ENCODE peak calls at places on chromosomes 5 and 9, in eight cellular contexts. D is B cell, M is lung, E is coronary artery, S is H1, H is HepG2, N is IMR-90, C is RWPE1. U is an unnamed sample.

GRCh38 chr9:136326061-136326776 is 1.1 kb upstream of the GPSM1 start:
- DNase-seq in C (no peak), M (no peak), N (peak), E (no peak), S (no peak), D (no peak), H (no peak), U (no peak)

GRCh38 chr5:139488269-139488668 is 5.7 kb upstream of the STING1 start:
- DNase-seq in M (no peak), H (no peak), N (no peak), D (no peak), S (no peak), E (no peak), C (no peak), U (no peak)

GRCh38 chr9:123556464-123557435 is 200.8 kb downstream of the CRB2 start:
- DNase-seq in D (no peak), N (peak), E (no peak), M (no peak), C (no peak), S (no peak), H (no peak), U (no peak)

GRCh38 chr5:78907255-78907886 is 77.7 kb downstream of the ARSB start:
- DNase-seq in D (peak), M (no peak), N (peak), C (no peak), E (no peak), S (no peak), H (no peak), U (peak)

GRCh38 chr5:179731791-179732411 is 721 bp upstream of the MAML1 start:
- DNase-seq in S (no peak), N (peak), D (peak), M (peak), H (peak), C (peak), E (peak), U (peak)

GRCh38 chr5:61401726-61402125 is 69.7 kb downstream of the ZSWIM6 start:
- DNase-seq in H (no peak), D (no peak), N (peak), E (no peak), C (peak), S (no peak), M (no peak), U (no peak)

GRCh38 chr9:134620751-134621557 is 20.6 kb upstream of the COL5A1 start:
- DNase-seq in E (peak), N (no peak), M (no peak), D (no peak), C (no peak), S (no peak), H (no peak), U (no peak)

GRCh38 chr5:81899123-81899522 is 72.7 kb upstream of the ATG10 start:
- DNase-seq in H (no peak), E (no peak), D (no peak), C (no peak), M (no peak), N (no peak), S (no peak), U (no peak)

GRCh38 chr5:111680737-111681413 is 76.1 kb downstream of the NREP start:
- DNase-seq in E (no peak), N (peak), S (no peak), H (peak), C (peak), M (peak), D (no peak), U (no peak)

GRCh38 chr9:35732185-35733108 is at the start of the genes CREB3 and TLN1:
- DNase-seq in S (peak), H (peak), M (peak), D (peak), E (peak), C (peak), N (peak), U (peak)

GRCh38 chr9:136300866-136301265 is 3.0 kb downstream of the CCDC187 start:
- DNase-seq in C (no peak), N (no peak), H (no peak), E (no peak), S (no peak), D (no peak), M (no peak), U (no peak)

GRCh38 chr5:139787568-139788293 is 7.9 kb upstream of the PSD2 start:
- DNase-seq in C (peak), E (peak), M (peak), S (no peak), N (peak), H (peak), D (peak), U (peak)

GRCh38 chr9:126500600-126501382 is 112.9 kb upstream of the LMX1B start:
- DNase-seq in C (peak), S (peak), H (peak), E (no peak), M (peak), D (peak), N (peak), U (peak)

GRCh38 chr9:84620338-84620737 is 49.2 kb upstream of the NTRK2 start:
- DNase-seq in N (no peak), E (no peak), C (no peak), D (no peak), M (no peak), S (no peak), H (no peak), U (no peak)

GRCh38 chr5:129652353-129653138 is 95.3 kb upstream of the MINAR2 start:
- DNase-seq in H (no peak), N (no peak), E (no peak), S (no peak), C (peak), M (no peak), D (no peak), U (no peak)

GRCh38 chr5:99771296-99771695 is 763.9 kb upstream of the FAM174A start:
- DNase-seq in H (no peak), C (no peak), D (no peak), S (no peak), N (no peak), M (no peak), E (no peak), U (no peak)

GRCh38 chr5:151448038-151448985 is 909 bp downstream of the SLC36A1 start:
- DNase-seq in N (no peak), D (peak), E (no peak), H (peak), S (peak), C (peak), M (no peak), U (peak)

GRCh38 chr9:135926402-135927194 is 19.3 kb upstream of the CAMSAP1 start:
- DNase-seq in H (no peak), N (peak), C (peak), S (no peak), M (peak), E (peak), D (no peak), U (peak)

GRCh38 chr9:101026824-101027223 is 1.7 kb upstream of the PLPPR1 start:
- DNase-seq in M (no peak), N (no peak), H (peak), S (no peak), E (no peak), C (no peak), D (no peak), U (no peak)

GRCh38 chr9:4923580-4924544 is 61.2 kb upstream of the JAK2 start:
- DNase-seq in M (no peak), H (peak), E (no peak), C (peak), N (peak), S (no peak), D (peak), U (peak)

DNA sequence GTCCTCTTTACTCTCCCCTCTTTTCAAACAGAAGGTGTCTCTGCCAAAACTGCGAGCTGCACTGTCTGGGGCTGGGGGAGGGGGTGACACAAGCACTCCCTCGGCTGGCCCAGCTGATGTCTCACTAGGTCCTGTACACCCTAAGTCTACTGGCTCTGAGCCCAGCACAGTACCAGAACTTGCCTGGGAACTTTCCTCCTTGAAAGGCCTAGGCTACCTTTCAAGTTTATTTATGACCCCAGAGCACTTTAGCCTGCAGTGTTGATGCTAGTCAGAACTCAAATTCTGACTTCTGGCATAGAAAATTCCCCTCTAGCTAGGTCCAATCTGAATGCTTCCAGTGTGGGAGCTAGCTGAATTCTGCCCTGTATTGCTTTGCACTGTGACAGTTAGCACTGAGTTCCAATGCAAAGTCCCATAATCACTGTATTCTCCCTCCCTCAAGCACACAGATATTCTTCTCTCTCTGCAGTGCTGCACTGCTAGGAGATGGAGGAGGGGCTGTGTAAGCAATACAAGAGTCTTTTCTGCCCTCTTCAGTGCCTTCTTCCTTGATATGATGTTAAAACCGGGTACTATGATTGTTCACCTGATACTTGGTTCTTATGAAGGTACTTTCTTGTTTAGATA is 10.5 kb downstream of the LURAP1L start:
- DNase-seq in N (peak), M (peak), S (no peak), D (no peak), H (no peak), C (no peak), E (peak), U (no peak)
- TF ChIP-seq CTCF in N (no peak), M (no peak), S (no peak), D (no peak), H (no peak), C (no peak), E (no peak), U (no peak)

GRCh38 chr5:76402880-76403712 is at the start of gene IQGAP2:
- DNase-seq in M (peak), S (no peak), E (no peak), H (peak), D (peak), N (peak), C (peak), U (peak)
- TF ChIP-seq CTCF in M (peak), S (peak), E (peak), H (peak), D (peak), N (peak), C (peak), U (peak)

GRCh38 chr5:170552486-170553122 is 48.8 kb downstream of the KCNIP1 start:
- DNase-seq in H (no peak), M (no peak), S (peak), N (peak), E (peak), C (no peak), D (no peak), U (no peak)
- TF ChIP-seq CTCF in H (no peak), M (no peak), S (peak), N (no peak), E (no peak), C (no peak), D (no peak), U (no peak)

DNA sequence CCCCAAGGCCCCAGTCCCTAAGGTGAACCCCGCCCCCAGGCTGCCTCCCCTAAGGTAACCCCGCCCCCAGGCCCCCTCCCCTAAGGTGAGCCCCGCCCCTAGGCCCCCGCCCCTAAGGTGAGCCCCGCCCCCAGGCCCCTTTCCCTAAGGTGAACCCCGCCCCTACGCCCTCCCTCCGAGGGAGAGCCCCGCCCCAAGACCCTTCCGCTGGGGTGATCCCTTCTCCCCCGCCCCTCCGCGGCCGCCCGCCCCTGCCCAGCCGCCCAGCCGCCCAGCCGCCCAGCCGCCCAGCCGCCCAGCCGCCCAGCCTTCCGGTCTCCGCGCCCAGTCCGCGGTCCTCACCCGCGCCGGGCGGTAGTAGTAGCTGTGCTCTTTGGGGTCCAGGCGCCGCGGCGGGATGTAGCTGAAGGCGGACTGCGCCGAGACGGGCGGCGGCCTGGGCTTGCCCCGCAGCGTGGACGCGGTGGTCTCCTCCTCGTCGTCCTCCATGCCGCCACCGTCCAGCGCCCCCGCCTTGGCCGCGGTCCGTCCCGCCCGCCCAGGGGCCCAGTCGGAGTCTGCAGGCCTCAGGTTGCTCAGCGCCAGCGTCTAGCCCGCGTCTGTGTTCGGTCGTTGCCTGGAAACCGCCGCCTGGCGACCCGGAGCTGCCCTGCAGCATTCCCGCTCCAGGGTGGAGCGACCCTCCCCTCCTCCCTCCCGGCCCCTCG is at the start of gene CFAP90:
- DNase-seq in C (no peak), S (no peak), D (peak), N (peak), E (no peak), M (no peak), H (peak), U (peak)
- TF ChIP-seq CTCF in C (no peak), S (peak), D (no peak), N (peak), E (no peak), M (no peak), H (peak), U (no peak)

DNA sequence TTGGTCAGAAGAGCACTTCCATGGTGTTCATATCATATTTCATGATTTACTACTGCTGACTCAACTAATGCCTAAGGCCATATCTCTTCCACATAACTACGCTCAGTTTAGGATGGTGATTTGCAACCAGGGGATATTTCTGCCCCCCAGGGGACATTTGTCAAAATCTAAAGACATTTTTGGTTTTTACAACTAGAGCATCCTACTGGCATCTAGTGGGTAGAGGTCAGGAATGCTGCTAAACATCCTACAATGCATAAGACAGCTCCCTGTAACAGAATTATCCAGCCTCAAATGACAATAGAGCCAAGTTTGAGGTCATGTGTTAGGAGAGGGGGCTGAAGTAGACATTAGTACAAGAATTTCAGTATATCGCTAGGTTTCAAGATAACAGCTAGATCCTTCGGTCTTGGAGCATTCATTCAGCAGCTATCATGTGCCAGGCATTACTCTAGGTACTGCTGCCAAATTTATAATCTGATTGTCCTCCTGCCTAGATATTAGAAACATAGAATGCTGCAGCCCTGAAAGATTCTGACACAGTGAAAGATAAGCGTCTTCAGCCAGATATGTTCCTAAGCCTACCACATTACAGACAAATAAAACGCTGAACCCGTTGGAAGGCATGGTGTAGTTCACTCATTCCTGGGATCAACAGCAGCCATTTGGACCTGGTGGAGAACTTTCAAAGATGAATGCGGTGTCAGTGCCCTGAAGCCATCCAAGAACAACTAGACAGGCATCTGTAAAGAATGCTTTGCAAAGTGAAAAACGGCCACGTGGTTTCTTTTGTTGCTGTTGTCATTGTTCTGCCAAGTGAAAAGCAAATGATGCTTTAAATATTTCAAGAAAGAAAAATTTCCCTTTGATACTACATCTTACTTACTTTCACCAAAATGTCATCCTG is 55.5 kb upstream of the FST start:
- DNase-seq in M (no peak), H (no peak), D (no peak), C (peak), N (no peak), S (no peak), E (no peak), U (no peak)
- TF ChIP-seq CTCF in M (no peak), H (no peak), D (no peak), C (no peak), N (no peak), S (no peak), E (no peak), U (no peak)

GRCh38 chr9:34377402-34377741 is 674 bp upstream of the MYORG start:
- DNase-seq in C (peak), S (no peak), N (no peak), H (no peak), D (no peak), M (peak), E (no peak), U (peak)

GRCh38 chr9:34374905-34375552 is 1.7 kb downstream of the MYORG start:
- DNase-seq in M (no peak), N (no peak), S (no peak), D (no peak), C (no peak), H (peak), E (peak), U (no peak)

GRCh38 chr9:34376596-34377401 is at the start of gene MYORG:
- DNase-seq in N (peak), H (peak), M (peak), C (peak), D (peak), S (peak), E (peak), U (peak)

GRCh38 chr9:34374339-34374738 is 2.4 kb downstream of the MYORG start:
- DNase-seq in C (no peak), M (no peak), H (no peak), E (no peak), D (no peak), S (no peak), N (no peak), U (no peak)

GRCh38 chr9:34375901-34376595 is 650 bp downstream of the MYORG start:
- DNase-seq in H (peak), E (peak), S (no peak), M (peak), C (peak), D (peak), N (no peak), U (peak)
- TF ChIP-seq CTCF in H (peak), E (no peak), S (peak), M (no peak), C (peak), D (peak), N (no peak), U (no peak)

DNA sequence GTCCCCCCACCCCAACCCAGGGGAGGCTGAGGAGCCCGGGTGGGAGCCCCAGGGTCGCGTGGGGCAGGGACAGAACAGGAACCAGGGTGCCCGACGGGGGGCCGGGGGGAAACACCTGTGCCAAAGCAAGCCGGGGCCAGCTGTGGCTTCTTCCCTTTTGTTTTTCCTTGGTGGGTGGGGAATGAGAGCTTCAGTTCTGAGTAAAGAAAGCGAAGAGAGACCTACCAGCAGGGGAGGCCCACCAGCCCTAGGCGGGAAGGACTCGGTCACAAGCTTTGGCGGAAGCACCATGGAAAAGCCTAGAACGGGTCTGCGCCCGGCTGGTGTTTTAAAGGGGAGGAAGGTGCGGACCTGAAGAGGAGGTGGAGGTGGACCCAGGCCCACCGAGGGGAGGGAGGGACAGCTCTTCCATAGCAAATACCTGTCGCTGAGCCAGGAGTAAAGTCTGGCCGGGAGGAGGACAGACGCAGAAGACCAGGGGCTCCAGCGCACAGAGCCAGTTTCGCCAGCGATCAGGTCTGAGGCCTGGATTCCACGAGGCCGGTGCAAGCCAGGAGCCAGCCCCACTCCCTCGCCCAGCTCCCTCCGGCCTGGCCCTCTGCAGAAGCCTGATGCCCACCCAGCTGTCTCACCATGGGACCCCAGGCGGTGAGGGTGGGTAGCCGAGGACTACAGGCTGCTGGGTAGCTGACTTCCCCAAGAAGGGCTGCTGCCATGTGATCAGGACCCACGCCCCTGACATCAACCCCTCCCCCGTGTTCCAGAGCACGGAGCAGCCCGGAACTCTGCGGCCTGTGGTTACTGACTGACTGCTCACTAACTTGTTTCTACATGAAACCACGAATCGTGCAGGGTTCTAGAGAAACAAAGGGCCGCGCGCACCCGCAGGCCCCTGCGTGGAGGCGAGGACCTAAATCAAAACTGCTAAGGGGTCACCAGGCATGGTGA is 849 bp upstream of the MGAT1 start:
- DNase-seq in M (peak), D (peak), E (no peak), S (no peak), N (no peak), C (peak), H (peak), U (peak)
- TF ChIP-seq CTCF in M (no peak), D (peak), E (no peak), S (peak), N (peak), C (no peak), H (peak), U (no peak)

U was measured in activated CD8-positive, alpha-beta T cell treated with anti-CD3 and anti-CD28 coated beads for 36 hours.